ENCODE peak calls at places on chromosomes 5 and 9, in seven cellular contexts. I is sigmoid colon; N is endothelial cell; E is thoracic aorta; Q is cardiac fibroblast; S is CD8-positive, alpha-beta T cell; Z is psoas muscle. C is an unnamed sample.

GRCh38 chr5:10622810-10623209 is 58.9 kb downstream of the ANKRD33B start:
- DNase-seq in S (no peak), E (no peak), Q (no peak), Z (no peak), N (no peak), I (peak), C (no peak)

GRCh38 chr5:29811914-29812679 is 1381.4 kb upstream of the CDH6 start:
- DNase-seq in Z (no peak), I (no peak), E (no peak), S (no peak), Q (no peak), N (no peak), C (no peak)

GRCh38 chr9:4740373-4740622 is 704 bp downstream of the AK3 start:
- DNase-seq in N (no peak), Z (no peak), Q (peak), E (no peak), I (no peak), S (no peak), C (no peak)

GRCh38 chr5:77984587-77984986 is 208.4 kb upstream of the TBCA start:
- DNase-seq in S (no peak), E (no peak), Q (no peak), N (no peak), I (no peak), Z (no peak), C (no peak)

GRCh38 chr5:139382781-139383180 is 316 bp downstream of the SLC23A1 start:
- DNase-seq in Q (no peak), E (no peak), S (no peak), N (no peak), Z (peak), I (no peak), C (no peak)

GRCh38 chr5:107218457-107219193 is 452.1 kb downstream of the EFNA5 start:
- DNase-seq in N (no peak), Q (peak), I (no peak), E (no peak), Z (no peak), S (no peak), C (no peak)

GRCh38 chr9:12878342-12878978 is 103.6 kb downstream of the LURAP1L start:
- DNase-seq in Z (no peak), S (no peak), N (no peak), E (no peak), I (no peak), Q (peak), C (no peak)

GRCh38 chr9:107351382-107352045 is 68.4 kb downstream of the RAD23B start:
- DNase-seq in N (no peak), Z (no peak), E (no peak), S (no peak), I (no peak), Q (no peak), C (peak)

GRCh38 chr9:111803924-111804323 is 9.2 kb upstream of the SHOC1 start:
- DNase-seq in N (no peak), Q (no peak), Z (no peak), E (no peak), S (no peak), I (no peak), C (no peak)

GRCh38 chr9:133494636-133495326 is 15.9 kb upstream of the SLC2A6 start:
- DNase-seq in N (no peak), Z (peak), S (no peak), E (no peak), I (no peak), Q (no peak), C (no peak)

GRCh38 chr9:137832191-137832700 is 45.3 kb upstream of the CACNA1B start:
- DNase-seq in S (no peak), E (no peak), N (no peak), Q (no peak), Z (no peak), I (no peak), C (no peak)

GRCh38 chr5:157324237-157324636 is 58.3 kb downstream of the CYFIP2 start:
- DNase-seq in Q (peak), E (no peak), N (peak), S (no peak), I (no peak), Z (no peak), C (no peak)

GRCh38 chr5:56951131-56951945 is 585 bp downstream of the MIER3 start:
- DNase-seq in S (no peak), I (peak), Z (peak), N (peak), Q (peak), E (no peak), C (peak)

GRCh38 chr5:158807947-158808346 is 291.8 kb downstream of the EBF1 start:
- DNase-seq in E (no peak), S (no peak), N (no peak), I (no peak), Q (peak), Z (no peak), C (no peak)

GRCh38 chr5:88663793-88664216 is 219.2 kb downstream of the MEF2C start:
- DNase-seq in N (no peak), Z (no peak), E (no peak), I (no peak), S (no peak), Q (no peak), C (no peak)

GRCh38 chr5:10233505-10233904 is 16.2 kb downstream of the ATPSCKMT start:
- DNase-seq in E (no peak), Q (peak), I (no peak), Z (no peak), S (no peak), N (peak), C (no peak)

GRCh38 chr5:154394328-154394727 is 51.5 kb upstream of the SAP30L start:
- DNase-seq in Q (no peak), N (no peak), S (no peak), E (no peak), Z (no peak), I (no peak), C (no peak)

GRCh38 chr5:135977375-135977928 is 22.7 kb upstream of the LECT2 start:
- DNase-seq in E (no peak), N (peak), I (peak), S (peak), Q (peak), Z (peak), C (no peak)

GRCh38 chr9:90552317-90552716 is 90.3 kb downstream of the DIRAS2 start:
- DNase-seq in N (no peak), S (no peak), Z (no peak), I (no peak), Q (no peak), E (no peak), C (no peak)

GRCh38 chr9:1978941-1979340 is 36.2 kb upstream of the SMARCA2 start:
- DNase-seq in N (no peak), S (no peak), Q (peak), I (no peak), Z (peak), E (no peak), C (no peak)

GRCh38 chr5:16964821-16965220 is 28.7 kb upstream of the MYO10 start:
- DNase-seq in S (no peak), Z (no peak), N (no peak), E (no peak), I (no peak), Q (no peak), C (no peak)

GRCh38 chr5:64506567-64507321 is 929 bp downstream of the RGS7BP start:
- DNase-seq in N (peak), S (no peak), Q (no peak), Z (no peak), E (no peak), I (no peak), C (no peak)
- TF ChIP-seq CTCF in N (no peak), S (no peak), Q (no peak), Z (peak), E (no peak), I (no peak), C (peak)

GRCh38 chr5:61817472-61818326 is 485.6 kb downstream of the ZSWIM6 start:
- DNase-seq in Q (peak), I (no peak), Z (no peak), N (peak), E (no peak), S (no peak), C (no peak)
- TF ChIP-seq CTCF in Q (peak), I (peak), Z (peak), N (peak), E (no peak), S (no peak), C (peak)

GRCh38 chr5:141439411-141440141 is 9.3 kb downstream of the PCDHGA12 start:
- DNase-seq in N (no peak), Q (no peak), Z (no peak), S (no peak), E (no peak), I (no peak), C (no peak)
- TF ChIP-seq CTCF in N (no peak), Q (no peak), Z (no peak), S (no peak), E (no peak), I (no peak), C (no peak)

DNA sequence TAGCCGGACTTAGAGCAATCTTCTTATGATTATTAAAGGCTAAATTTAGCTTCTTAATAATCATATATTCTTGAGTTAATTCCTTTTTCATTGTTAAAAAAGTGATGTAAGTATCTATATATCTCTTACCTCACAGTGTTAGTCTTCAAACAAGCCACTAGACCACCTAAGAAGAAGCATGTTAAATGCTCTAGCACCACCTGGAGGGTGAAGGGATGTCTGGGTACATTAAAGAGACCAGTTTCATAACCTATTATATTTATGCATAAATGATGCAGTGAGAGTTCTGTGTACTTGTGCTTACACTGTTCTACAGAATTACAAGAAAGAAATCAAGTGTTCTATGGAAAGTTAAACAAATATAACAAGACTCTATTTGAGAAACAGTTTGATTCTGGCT is 55.9 kb upstream of the SLCO6A1 start:
- DNase-seq in E (no peak), I (no peak), Z (no peak), S (no peak), N (no peak), Q (peak), C (no peak)
- TF ChIP-seq CTCF in E (no peak), I (no peak), Z (no peak), S (no peak), N (no peak), Q (peak), C (peak)

DNA sequence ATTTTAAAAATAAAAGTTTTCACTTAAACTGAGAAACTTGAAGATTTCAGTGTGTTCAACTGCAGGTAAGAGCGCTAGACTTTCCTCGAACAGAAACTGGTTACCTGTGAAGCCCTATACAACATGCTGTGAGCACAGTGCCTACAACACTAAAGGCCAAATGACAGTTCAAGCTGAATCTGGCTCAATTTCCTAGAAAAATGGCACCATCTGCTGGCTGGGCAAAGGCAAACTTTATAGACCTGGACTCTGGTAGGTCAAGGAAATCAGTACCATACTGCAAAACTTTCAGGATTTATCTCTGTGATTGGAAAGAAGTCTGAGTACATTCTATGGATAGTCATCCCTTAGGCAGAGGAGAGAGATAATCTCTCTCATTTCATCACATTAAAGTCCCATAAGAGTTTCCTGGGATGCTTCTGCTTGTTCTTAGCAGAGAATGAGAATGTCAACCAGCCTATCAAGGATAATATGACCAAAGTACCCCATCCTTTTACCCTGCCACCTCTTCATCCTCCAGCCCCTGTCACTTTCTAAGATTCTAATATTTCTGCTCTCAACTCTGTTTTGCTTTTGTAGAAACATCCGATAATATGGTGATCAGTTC is 31.8 kb upstream of the FOXB2 start:
- DNase-seq in I (no peak), Q (peak), S (no peak), Z (no peak), N (peak), E (no peak), C (no peak)
- TF ChIP-seq CTCF in I (peak), Q (peak), S (no peak), Z (peak), N (peak), E (peak), C (peak)

DNA sequence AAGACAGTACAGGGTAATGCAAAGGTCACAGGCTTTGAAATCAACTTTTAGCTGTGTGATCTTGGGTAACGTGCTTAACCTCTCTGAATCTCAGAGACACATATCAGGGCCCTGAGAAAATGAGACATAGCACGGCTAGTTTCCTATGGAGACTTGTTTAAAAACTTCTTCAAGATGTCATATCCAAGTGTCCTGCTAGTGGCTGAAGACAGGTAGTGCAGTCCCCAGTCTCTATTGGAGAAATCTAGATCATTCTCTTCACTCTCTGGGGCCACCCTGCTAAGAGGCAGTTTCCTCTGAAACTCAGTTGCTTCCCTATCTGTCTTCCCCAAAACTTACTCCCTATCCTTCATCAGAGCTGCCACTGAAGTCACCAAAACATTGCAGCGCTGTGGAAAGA is 30.3 kb upstream of the GRXCR2 start:
- DNase-seq in N (no peak), Z (no peak), E (no peak), S (no peak), Q (no peak), I (no peak), C (no peak)
- TF ChIP-seq CTCF in N (peak), Z (no peak), E (no peak), S (no peak), Q (peak), I (no peak), C (peak)

GRCh38 chr9:130327781-130328348 is 62.3 kb downstream of the HMCN2 start:
- DNase-seq in E (no peak), I (peak), Q (peak), S (no peak), N (no peak), Z (peak), C (no peak)

GRCh38 chr9:130325921-130326320 is 60.4 kb downstream of the HMCN2 start:
- DNase-seq in Z (no peak), N (no peak), Q (no peak), I (no peak), S (no peak), E (no peak), C (no peak)

GRCh38 chr9:130329061-130329460 is 63.5 kb downstream of the HMCN2 start:
- DNase-seq in Z (no peak), Q (no peak), E (no peak), S (no peak), I (no peak), N (no peak), C (no peak)

GRCh38 chr9:130328349-130328801 is 62.8 kb downstream of the HMCN2 start:
- DNase-seq in Z (peak), S (no peak), Q (no peak), E (no peak), I (peak), N (no peak), C (no peak)

GRCh38 chr9:130327070-130327780 is 61.7 kb downstream of the HMCN2 start:
- DNase-seq in I (no peak), S (no peak), Q (no peak), Z (no peak), E (no peak), N (peak), C (no peak)
- TF ChIP-seq CTCF in I (peak), S (no peak), Q (peak), Z (no peak), E (no peak), N (peak), C (peak)

GRCh38 chr5:42636425-42636824 is 120.2 kb upstream of the CCDC152 start:
- DNase-seq in S (no peak), I (no peak), Q (peak), N (no peak), Z (no peak), E (no peak), C (no peak)
- TF ChIP-seq CTCF in S (no peak), I (no peak), Q (peak), N (peak), Z (no peak), E (no peak), C (peak)

GRCh38 chr5:53194086-53194485 is 84.5 kb upstream of the MOCS2 start:
- DNase-seq in Z (no peak), E (no peak), I (no peak), S (no peak), Q (peak), N (no peak), C (no peak)

DNA sequence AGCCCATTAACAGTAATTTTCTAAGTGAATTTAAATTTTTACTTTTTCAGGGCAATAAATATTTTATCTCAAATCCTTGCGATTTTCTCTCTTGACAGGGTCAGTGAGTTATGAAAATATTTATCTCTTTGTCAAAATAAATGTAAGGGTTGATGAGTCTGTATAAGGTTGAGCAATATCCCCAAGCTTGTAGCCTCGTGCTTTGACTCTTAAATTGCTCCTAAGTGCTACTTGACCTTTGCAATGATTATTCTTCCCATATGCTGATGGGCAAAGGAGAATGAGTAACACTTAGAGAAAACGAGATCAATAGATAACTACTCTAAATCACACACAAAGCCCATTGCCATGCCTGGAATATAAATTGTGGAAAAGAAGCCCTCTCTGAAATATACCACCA is 82.2 kb upstream of the MOCS2 start:
- DNase-seq in E (no peak), Q (peak), Z (no peak), I (no peak), S (no peak), N (no peak), C (no peak)
- TF ChIP-seq CTCF in E (no peak), Q (no peak), Z (no peak), I (no peak), S (no peak), N (no peak), C (no peak)

GRCh38 chr5:117084052-117084451 is 509.4 kb upstream of the SEMA6A start:
- DNase-seq in S (no peak), Q (no peak), I (no peak), N (peak), Z (no peak), E (no peak), C (no peak)
- TF ChIP-seq CTCF in S (no peak), Q (no peak), I (no peak), N (no peak), Z (no peak), E (no peak), C (no peak)